ENCODE peak calls at places on chromosomes 2 and 18, in five cellular contexts. W is mucosa of descending colon, X is right atrium auricular region, L is cardiac muscle cell, Y is ovary. D is an unnamed sample. For H3K4me1, the result is how much of the 10 kb centered on the place peaks cover.

GRCh38 chr18:30094556-30094955 is 948.0 kb downstream of the DSC3 start:
- DNase-seq in W (no peak), X (no peak), L (peak), Y (no peak), D (no peak)

GRCh38 chr18:59516356-59517155 is 157.5 kb upstream of the LMAN1 start:
- DNase-seq in W (peak), X (peak), L (peak), Y (peak), D (peak)

GRCh38 chr2:224973112-224974016 is 68.9 kb downstream of the DOCK10 start:
- DNase-seq in W (peak), X (no peak), L (no peak), Y (no peak), D (peak)

GRCh38 chr2:205989291-205990071 is 96.5 kb downstream of the INO80D start:
- DNase-seq in W (no peak), X (no peak), L (peak), Y (no peak), D (no peak)

GRCh38 chr2:56185582-56186046 is 1.8 kb downstream of the CCDC85A start:
- DNase-seq in W (peak), X (peak), L (peak), Y (no peak), D (no peak)

GRCh38 chr2:79099140-79099686 is 11.4 kb upstream of the REG1B start:
- DNase-seq in W (no peak), X (no peak), L (no peak), Y (no peak), D (no peak)

GRCh38 chr2:25421746-25422431 is 80.2 kb upstream of the DNMT3A start:
- DNase-seq in W (peak), X (no peak), L (no peak), Y (no peak), D (no peak)

GRCh38 chr2:18445412-18446320 is 114.8 kb downstream of the RDH14 start:
- DNase-seq in W (no peak), X (peak), L (peak), Y (no peak), D (no peak)

GRCh38 chr2:223797073-223797472 is 40.3 kb downstream of the AP1S3 start:
- DNase-seq in W (no peak), X (no peak), L (peak), Y (no peak), D (no peak)

GRCh38 chr2:6922201-6922656 is 5.0 kb downstream of the RNF144A start:
- DNase-seq in W (no peak), X (no peak), L (no peak), Y (no peak), D (no peak)

GRCh38 chr2:117537030-117537429 is 277.5 kb upstream of the DDX18 start:
- DNase-seq in W (no peak), X (no peak), L (no peak), Y (no peak), D (no peak)

GRCh38 chr18:9612215-9612830 is 2.0 kb downstream of the PPP4R1 start:
- DNase-seq in W (peak), X (no peak), L (peak), Y (no peak), D (peak)

GRCh38 chr18:63292844-63293683 is 26.5 kb downstream of the BCL2 start:
- DNase-seq in W (no peak), X (peak), L (no peak), Y (peak), D (peak)

GRCh38 chr18:49681387-49681786 is 119.5 kb downstream of the LIPG start:
- DNase-seq in W (no peak), X (no peak), L (no peak), Y (no peak), D (no peak)

GRCh38 chr2:25204190-25204838 is 35.9 kb upstream of the POMC start:
- DNase-seq in W (no peak), X (no peak), L (peak), Y (no peak), D (no peak)

GRCh38 chr18:53416985-53417384 is 807.5 kb downstream of the MBD2 start:
- DNase-seq in W (no peak), X (no peak), L (no peak), Y (no peak), D (no peak)

GRCh38 chr18:69813559-69813958 is 134.1 kb downstream of the CD226 start:
- DNase-seq in W (no peak), X (no peak), L (no peak), Y (no peak), D (no peak)

GRCh38 chr2:26533661-26534060 is 55.7 kb upstream of the OTOF start:
- DNase-seq in W (no peak), X (no peak), L (no peak), Y (no peak), D (no peak)

GRCh38 chr2:196170202-196170680 is 1.1 kb downstream of the STK17B start:
- DNase-seq in W (peak), X (no peak), L (peak), Y (no peak), D (peak)

GRCh38 chr2:241788572-241788971 is 11.9 kb downstream of the GAL3ST2 start:
- DNase-seq in W (peak), X (peak), L (no peak), Y (no peak), D (peak)

GRCh38 chr18:32974421-32975165 is 201.8 kb upstream of the KLHL14 start:
- DNase-seq in W (no peak), X (no peak), L (no peak), Y (no peak), D (no peak)

GRCh38 chr2:58698610-58699009 is 457.5 kb upstream of the FANCL start:
- DNase-seq in W (no peak), X (no peak), L (no peak), Y (no peak), D (no peak)

GRCh38 chr2:239177908-239178307 is 222.9 kb downstream of the HDAC4 start:
- DNase-seq in W (no peak), X (no peak), L (no peak), Y (no peak), D (no peak)

GRCh38 chr2:154698238-154698788 is at the start of gene KCNJ3:
- DNase-seq in W (no peak), X (no peak), L (no peak), Y (no peak), D (no peak)

GRCh38 chr2:54673501-54673998 is 49.9 kb upstream of the EML6 start:
- DNase-seq in W (peak), X (peak), L (peak), Y (peak), D (peak)

DNA sequence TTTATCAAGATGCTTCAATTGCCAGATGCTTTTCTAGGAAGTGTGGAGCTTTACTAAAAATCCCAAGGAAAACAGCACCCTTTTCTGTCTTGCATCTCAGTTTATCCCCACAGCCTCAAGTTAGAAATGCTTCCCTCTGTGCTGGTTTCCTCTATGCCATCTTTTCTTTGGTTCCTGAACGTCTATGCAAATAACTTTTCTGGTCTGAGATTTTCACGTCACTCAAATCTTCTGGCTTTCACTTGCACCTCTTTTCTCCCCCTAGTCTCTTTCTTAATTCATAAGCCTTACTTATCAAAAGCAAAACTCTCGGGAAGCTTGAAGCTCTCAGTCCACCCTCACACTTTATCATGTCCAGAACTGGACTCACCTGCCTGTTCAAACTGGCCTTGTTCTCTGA is 33.9 kb downstream of the ARHGAP25 start:
- DNase-seq in W (no peak), X (no peak), L (no peak), Y (no peak), D (no peak)
- H3K4me3 ChIP-seq in W (no peak), X (no peak), L (no peak), Y (no peak), D (no peak)

DNA sequence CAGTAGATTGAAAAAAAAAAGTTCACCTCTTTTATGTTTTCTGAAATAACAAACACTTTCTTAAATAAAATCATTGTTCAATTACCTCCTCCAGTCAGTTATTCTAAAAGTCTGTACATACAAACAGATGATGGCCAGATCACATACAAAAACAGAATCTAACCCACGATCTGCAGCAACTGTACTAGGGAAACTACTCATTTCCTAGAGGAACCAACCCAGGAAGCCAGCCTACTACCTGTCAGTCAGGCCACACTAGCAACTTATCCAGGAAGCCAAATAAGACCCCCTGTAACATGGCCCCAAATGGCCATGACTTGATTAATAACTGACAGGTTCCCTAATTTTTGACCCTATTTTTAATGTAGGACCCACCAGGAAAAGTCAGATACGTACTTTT is 486.7 kb downstream of the FBXO15 start:
- DNase-seq in W (no peak), X (no peak), L (no peak), Y (no peak), D (no peak)
- H3K4me1 ChIP-seq in W (under half), X (under half), L (under half), Y (under half), D (under half)

GRCh38 chr2:43226955-43227829 is 786 bp upstream of the ZFP36L2 start:
- DNase-seq in W (peak), X (peak), L (peak), Y (peak), D (peak)

GRCh38 chr2:43228341-43228751 is 1.9 kb upstream of the ZFP36L2 start:
- DNase-seq in W (no peak), X (no peak), L (no peak), Y (no peak), D (no peak)

GRCh38 chr2:43228782-43229659 is 2.6 kb upstream of the ZFP36L2 start:
- DNase-seq in W (no peak), X (no peak), L (peak), Y (no peak), D (no peak)

GRCh38 chr2:43226558-43226954 is at the start of gene ZFP36L2:
- DNase-seq in W (peak), X (peak), L (peak), Y (peak), D (peak)

DNA sequence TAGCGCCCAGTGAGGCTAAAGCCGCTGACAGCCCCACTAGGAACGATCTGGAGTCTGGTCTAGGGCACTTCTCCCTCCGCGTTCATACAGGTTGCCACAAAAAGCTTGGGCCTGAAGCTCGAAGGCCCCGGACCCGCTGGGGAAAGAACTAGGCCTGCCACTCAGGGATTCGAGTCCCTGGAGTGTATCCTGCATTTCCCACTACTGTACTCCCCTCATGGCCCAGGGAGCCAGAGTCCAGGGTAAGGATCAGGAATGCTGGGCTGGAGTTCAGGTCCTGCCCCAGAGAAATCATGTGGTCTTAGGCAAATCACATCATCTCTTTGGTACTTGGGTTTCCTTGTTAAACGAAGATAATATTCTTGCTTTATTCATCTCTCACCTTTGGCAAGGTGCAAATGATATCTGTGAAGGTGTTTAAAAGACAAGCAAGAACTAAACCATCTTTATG is 1.4 kb upstream of the ZFP36L2 start:
- DNase-seq in W (no peak), X (no peak), L (no peak), Y (no peak), D (no peak)
- TF ChIP-seq CTCF in W (no peak), X (no peak), L (peak), Y (no peak), D (no peak)

DNA sequence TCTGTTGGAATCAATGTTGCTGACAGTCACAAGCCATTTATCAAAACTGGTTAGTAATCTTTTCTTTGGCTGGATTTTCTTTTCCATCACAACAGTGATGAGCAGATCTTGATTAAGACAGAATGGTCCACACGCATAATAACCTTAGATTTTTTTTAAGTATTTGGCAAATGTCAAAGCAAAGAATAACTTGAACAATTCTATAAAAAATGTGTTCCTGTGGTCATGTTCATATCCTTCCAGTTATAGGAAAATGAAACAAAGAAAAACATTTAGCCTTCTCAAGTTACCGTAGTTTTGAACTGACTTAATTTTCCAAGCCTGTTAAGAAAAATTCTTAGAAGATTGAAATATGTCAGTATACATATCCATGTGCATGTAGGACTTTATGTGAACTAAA is 659.9 kb upstream of the ID2 start:
- DNase-seq in W (no peak), X (no peak), L (no peak), Y (no peak), D (no peak)
- H3K4me3 ChIP-seq in W (no peak), X (no peak), L (no peak), Y (no peak), D (no peak)

GRCh38 chr2:173354601-173355131 is at the start of gene CDCA7:
- DNase-seq in W (peak), X (no peak), L (peak), Y (peak), D (peak)
- H3K4me1 ChIP-seq in W (under half), X (under half), L (under half), Y (under half), D (under half)

DNA sequence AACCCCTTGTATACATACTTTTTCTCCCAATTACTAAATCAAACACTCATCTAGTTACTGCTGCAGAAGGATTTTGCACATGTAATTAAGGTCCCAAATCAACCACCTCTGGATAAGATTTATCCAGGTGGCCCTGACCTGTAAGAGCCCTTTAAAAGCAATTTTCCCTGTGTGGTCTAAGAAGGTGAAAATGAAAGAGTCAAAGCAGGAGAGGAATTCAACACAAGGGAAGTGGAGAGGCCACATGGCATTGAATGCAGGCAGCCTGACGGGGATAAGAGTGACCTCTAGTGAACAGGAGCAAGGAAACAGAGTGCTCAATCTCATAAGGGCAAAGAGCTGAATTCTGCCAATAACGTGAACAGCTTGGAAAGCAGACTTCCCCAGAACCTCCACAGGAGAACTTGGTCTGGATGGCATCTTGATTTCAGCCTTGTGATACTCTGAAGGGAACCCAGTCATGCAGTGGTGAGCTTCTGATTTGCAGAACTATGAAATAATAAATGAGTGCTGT is 27.2 kb downstream of the PPP3R1 start:
- DNase-seq in W (peak), X (no peak), L (peak), Y (no peak), D (peak)
- TF ChIP-seq CTCF in W (peak), X (peak), L (peak), Y (no peak), D (no peak)

GRCh38 chr2:200445284-200445683 is 64.6 kb downstream of the KCTD18 start:
- DNase-seq in W (no peak), X (no peak), L (no peak), Y (no peak), D (no peak)
- H3K4me3 ChIP-seq in W (no peak), X (no peak), L (no peak), Y (no peak), D (no peak)